ENCODE peak calls at places on chromosomes 2 and 18, in four cellular contexts. I is prostate gland; Z is IMR-90; O is effector memory CD4-positive, alpha-beta T cell. J is an unnamed sample.

GRCh38 chr2:1246239-1246638 is 167.0 kb upstream of the TPO start:
- DNase-seq in I (no peak), Z (no peak), O (no peak), J (no peak)

GRCh38 chr2:180952731-180953336 is 27.6 kb upstream of the UBE2E3 start:
- DNase-seq in I (no peak), Z (no peak), O (no peak), J (no peak)

GRCh38 chr18:34802938-34803337 is 92.8 kb downstream of the DTNA start:
- DNase-seq in I (no peak), Z (peak; percentile 29), O (no peak), J (no peak)

GRCh38 chr2:183665403-183665802 is 541.2 kb downstream of the NUP35 start:
- DNase-seq in I (no peak), Z (no peak), O (no peak), J (no peak)

GRCh38 chr2:179558010-179558911 is 293.6 kb upstream of the SESTD1 start:
- DNase-seq in I (no peak), Z (no peak), O (no peak), J (no peak)

GRCh38 chr2:36453652-36454051 is 98.1 kb downstream of the CRIM1 start:
- DNase-seq in I (no peak), Z (peak; percentile 39), O (no peak), J (no peak)

GRCh38 chr2:180599804-180600203 is 380.6 kb upstream of the UBE2E3 start:
- DNase-seq in I (no peak), Z (no peak), O (no peak), J (no peak)

GRCh38 chr2:58535182-58535581 is 294.1 kb upstream of the FANCL start:
- DNase-seq in I (no peak), Z (no peak), O (no peak), J (no peak)

GRCh38 chr2:240974771-240975572 is 23.4 kb upstream of the SNED1 start:
- DNase-seq in I (no peak), Z (peak; percentile 30), O (no peak), J (no peak)

GRCh38 chr2:202034249-202035088 is 814 bp downstream of the FZD7 start:
- DNase-seq in I (peak; percentile 30), Z (no peak), O (no peak), J (peak; percentile 84)

GRCh38 chr2:194867328-194867727 is 789.7 kb upstream of the SLC39A10 start:
- DNase-seq in I (no peak), Z (no peak), O (no peak), J (no peak)

GRCh38 chr2:85827879-85828569 is 60.8 kb downstream of the ST3GAL5 start:
- DNase-seq in I (no peak), Z (no peak), O (no peak), J (no peak)

GRCh38 chr2:32946314-32947075 is at the start of gene LTBP1:
- DNase-seq in I (peak; percentile 75), Z (peak; percentile 76), O (peak; percentile 12), J (peak; percentile 88)

GRCh38 chr2:239259603-239260298 is 141.1 kb downstream of the HDAC4 start:
- DNase-seq in I (no peak), Z (no peak), O (no peak), J (peak; percentile 72)

GRCh38 chr2:127175821-127176354 is 44.2 kb downstream of the CYP27C1 start:
- DNase-seq in I (peak; percentile 22), Z (peak; percentile 82), O (no peak), J (peak; percentile 47)

GRCh38 chr18:24535831-24536230 is 75.4 kb downstream of the HRH4 start:
- DNase-seq in I (no peak), Z (no peak), O (no peak), J (no peak)

GRCh38 chr2:42843131-42843530 is 50.7 kb upstream of the HAAO start:
- DNase-seq in I (no peak), Z (no peak), O (no peak), J (peak; percentile 19)

GRCh38 chr2:138468617-138469016 is 33.0 kb upstream of the SPOPL start:
- DNase-seq in I (no peak), Z (no peak), O (no peak), J (no peak)

GRCh38 chr2:54557211-54557600 is 101.1 kb downstream of the SPTBN1 start:
- DNase-seq in I (no peak), Z (no peak), O (no peak), J (no peak)

GRCh38 chr2:62306751-62307468 is 111.0 kb downstream of the B3GNT2 start:
- DNase-seq in I (peak; percentile 73), Z (peak; percentile 6), O (peak; percentile 40), J (peak; percentile 83)

GRCh38 chr2:150526006-150526405 is 38.5 kb upstream of the RND3 start:
- DNase-seq in I (no peak), Z (no peak), O (no peak), J (no peak)

GRCh38 chr18:77112161-77112801 is 20.3 kb downstream of the MBP start:
- DNase-seq in I (no peak), Z (no peak), O (no peak), J (no peak)

DNA sequence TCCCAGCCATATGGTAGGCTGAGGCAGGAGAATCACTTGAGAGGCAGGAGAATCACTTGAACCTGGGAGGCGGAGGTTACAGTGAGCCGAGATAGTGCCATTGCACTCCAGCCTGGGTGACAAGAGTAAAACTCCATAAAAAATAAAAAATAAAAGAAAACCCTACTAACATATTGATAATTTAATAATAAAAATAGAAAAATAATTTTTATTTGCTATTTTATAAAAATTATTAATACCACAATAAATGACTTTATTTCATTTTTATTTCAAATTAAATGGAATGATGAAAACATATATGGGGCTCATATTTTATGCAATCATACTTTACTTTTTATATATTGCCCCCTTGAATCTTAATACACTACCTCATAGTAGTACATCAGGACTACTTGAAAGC is 20.4 kb downstream of the TMEM182 start:
- DNase-seq in I (no peak), Z (no peak), O (no peak), J (no peak)
- H3K4me1 ChIP-seq in I (no peaks in the 10 kb centered on the region), Z (no peaks in the 10 kb centered on the region), O (no peaks in the 10 kb centered on the region), J (no peaks in the 10 kb centered on the region)

DNA sequence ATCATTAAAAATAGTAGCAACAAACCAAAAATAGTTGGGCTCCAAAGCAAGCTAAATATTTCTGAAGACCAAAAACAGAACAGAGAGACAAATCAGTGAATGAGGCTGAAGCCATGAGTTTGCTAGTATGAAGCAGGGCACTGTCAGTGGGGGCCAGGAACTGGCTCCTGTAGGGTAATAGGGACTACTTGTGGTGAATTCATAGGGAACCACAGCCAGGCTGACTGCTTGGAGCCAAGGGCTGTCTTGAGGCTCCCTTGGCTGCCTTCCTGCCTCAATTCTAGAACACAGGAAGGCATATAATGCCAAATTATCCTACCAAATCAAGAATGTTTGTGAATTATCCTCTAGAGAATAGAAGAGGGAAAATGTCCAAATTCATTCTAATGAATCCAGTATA is 406.0 kb downstream of the CCDC85A start:
- DNase-seq in I (no peak), Z (no peak), O (no peak), J (no peak)
- H3K9me3 ChIP-seq in I (no peaks in the 10 kb centered on the region), Z (no peaks in the 10 kb centered on the region), O (no peaks in the 10 kb centered on the region), J (no peaks in the 10 kb centered on the region)

GRCh38 chr2:74944987-74945782 is 13.3 kb upstream of the POLE4 start:
- DNase-seq in I (no peak), Z (peak; percentile 52), O (no peak), J (no peak)

GRCh38 chr2:74939919-74940812 is 18.3 kb upstream of the POLE4 start:
- DNase-seq in I (no peak), Z (no peak), O (no peak), J (no peak)

GRCh38 chr2:74945783-74946165 is 12.7 kb upstream of the POLE4 start:
- DNase-seq in I (no peak), Z (peak; percentile 54), O (no peak), J (no peak)

GRCh38 chr2:74941284-74941683 is 17.2 kb upstream of the POLE4 start:
- DNase-seq in I (no peak), Z (no peak), O (no peak), J (no peak)

GRCh38 chr2:74942263-74942662 is 16.2 kb upstream of the POLE4 start:
- DNase-seq in I (no peak), Z (no peak), O (no peak), J (no peak)
- H3K4me1 ChIP-seq in I (no peaks in the 10 kb centered on the region), Z (peaks cover 2% of the 10 kb centered on the region), O (no peaks in the 10 kb centered on the region), J (no peaks in the 10 kb centered on the region)

GRCh38 chr2:113000436-113000835 is 4.8 kb upstream of the IL36A start:
- DNase-seq in I (no peak), Z (no peak), O (no peak), J (no peak)

GRCh38 chr2:112994648-112995047 is 10.6 kb upstream of the IL36A start:
- DNase-seq in I (no peak), Z (no peak), O (no peak), J (no peak)

GRCh38 chr2:112993831-112994230 is 11.4 kb upstream of the IL36A start:
- DNase-seq in I (no peak), Z (no peak), O (no peak), J (no peak)

GRCh38 chr2:112995346-112995920 is 9.8 kb upstream of the IL36A start:
- DNase-seq in I (no peak), Z (no peak), O (no peak), J (no peak)

GRCh38 chr2:112996635-112997034 is 8.6 kb upstream of the IL36A start:
- DNase-seq in I (no peak), Z (no peak), O (peak; percentile 51), J (no peak)
- H3K9me3 ChIP-seq in I (no peaks in the 10 kb centered on the region), Z (peaks cover 3% of the 10 kb centered on the region), O (peaks cover 7% of the 10 kb centered on the region), J (peaks cover 24% of the 10 kb centered on the region)

GRCh38 chr2:60485550-60485949 is 67.9 kb downstream of the BCL11A start:
- DNase-seq in I (no peak), Z (no peak), O (no peak), J (no peak)

GRCh38 chr2:60486067-60486466 is 67.4 kb downstream of the BCL11A start:
- DNase-seq in I (no peak), Z (no peak), O (no peak), J (no peak)

GRCh38 chr2:60485055-60485454 is 68.4 kb downstream of the BCL11A start:
- DNase-seq in I (no peak), Z (no peak), O (no peak), J (no peak)

GRCh38 chr2:60483400-60483799 is 70.1 kb downstream of the BCL11A start:
- DNase-seq in I (no peak), Z (peak; percentile 80), O (no peak), J (no peak)

GRCh38 chr2:60484080-60484737 is 69.2 kb downstream of the BCL11A start:
- DNase-seq in I (no peak), Z (peak; percentile 76), O (no peak), J (no peak)
- H3K4me1 ChIP-seq in I (no peaks in the 10 kb centered on the region), Z (peaks cover 10% of the 10 kb centered on the region), O (no peaks in the 10 kb centered on the region), J (peaks cover 100% of the 10 kb centered on the region)

DNA sequence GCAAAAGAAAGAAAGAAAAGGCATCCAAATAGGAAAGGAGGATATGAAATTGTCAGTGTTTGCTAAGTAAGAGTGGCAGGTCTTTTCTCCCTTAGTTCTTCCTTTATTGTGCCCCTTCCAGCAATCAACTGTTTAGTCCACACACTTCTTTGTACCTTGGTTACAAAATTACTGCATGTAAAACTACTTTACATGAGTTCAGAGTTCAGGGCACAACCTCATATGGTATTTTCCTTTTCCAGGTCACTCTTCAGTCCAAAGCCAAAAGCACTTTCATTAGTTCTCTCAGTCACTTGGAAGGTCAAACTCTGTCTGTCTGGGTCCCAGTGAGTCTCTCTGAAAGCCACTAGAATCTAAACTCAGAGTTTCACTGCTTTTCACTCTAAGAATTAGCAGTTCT is 122.5 kb upstream of the SRD5A2 start:
- DNase-seq in I (no peak), Z (no peak), O (no peak), J (no peak)
- H3K9me3 ChIP-seq in I (no peaks in the 10 kb centered on the region), Z (no peaks in the 10 kb centered on the region), O (peaks cover 7% of the 10 kb centered on the region), J (peaks cover 47% of the 10 kb centered on the region)

J was measured in spleen.